ENCODE peak calls at places on chromosomes 3 and 15, in six cellular contexts. V, E, G, N, C and D are unnamed samples.

GRCh38 chr3:98817546-98817945 is 54.4 kb downstream of the ST3GAL6 start:
- DNase-seq in C (no peak), N (peak), V (no peak), E (peak), G (peak), D (no peak)

GRCh38 chr3:189664311-189664710 is 33.1 kb downstream of the TP63 start:
- DNase-seq in G (no peak), C (no peak), V (no peak), E (no peak), N (no peak), D (no peak)

GRCh38 chr15:87959080-87959479 is 297.5 kb downstream of the NTRK3 start:
- DNase-seq in G (no peak), V (no peak), N (peak), E (no peak), C (no peak), D (no peak)

GRCh38 chr3:105118905-105119304 is 247.8 kb upstream of the ALCAM start:
- DNase-seq in V (no peak), C (no peak), E (no peak), N (no peak), G (no peak), D (no peak)

GRCh38 chr15:29854413-29854812 is 32.1 kb upstream of the TJP1 start:
- DNase-seq in G (no peak), V (no peak), N (no peak), E (no peak), C (no peak), D (no peak)

GRCh38 chr3:192487032-192487431 is 240.3 kb downstream of the FGF12 start:
- DNase-seq in C (no peak), N (no peak), G (no peak), V (no peak), E (no peak), D (no peak)

GRCh38 chr3:73586190-73586589 is 38.6 kb downstream of the PDZRN3 start:
- DNase-seq in G (no peak), C (no peak), E (no peak), N (no peak), V (no peak), D (no peak)

GRCh38 chr3:119570229-119570628 is 9.1 kb upstream of the ADPRH start:
- DNase-seq in C (no peak), E (no peak), N (no peak), G (no peak), V (no peak), D (no peak)

GRCh38 chr3:195440379-195440778 is 2.4 kb downstream of the ACAP2 start:
- DNase-seq in V (no peak), E (no peak), G (no peak), C (no peak), N (no peak), D (no peak)

GRCh38 chr15:89533861-89534544 is 37.6 kb upstream of the RHCG start:
- DNase-seq in E (no peak), C (no peak), N (no peak), V (no peak), G (no peak), D (no peak)

GRCh38 chr3:136819784-136820640 is 1.1 kb downstream of the SLC35G2 start:
- DNase-seq in G (peak), V (no peak), E (peak), N (peak), C (no peak), D (no peak)

DNA sequence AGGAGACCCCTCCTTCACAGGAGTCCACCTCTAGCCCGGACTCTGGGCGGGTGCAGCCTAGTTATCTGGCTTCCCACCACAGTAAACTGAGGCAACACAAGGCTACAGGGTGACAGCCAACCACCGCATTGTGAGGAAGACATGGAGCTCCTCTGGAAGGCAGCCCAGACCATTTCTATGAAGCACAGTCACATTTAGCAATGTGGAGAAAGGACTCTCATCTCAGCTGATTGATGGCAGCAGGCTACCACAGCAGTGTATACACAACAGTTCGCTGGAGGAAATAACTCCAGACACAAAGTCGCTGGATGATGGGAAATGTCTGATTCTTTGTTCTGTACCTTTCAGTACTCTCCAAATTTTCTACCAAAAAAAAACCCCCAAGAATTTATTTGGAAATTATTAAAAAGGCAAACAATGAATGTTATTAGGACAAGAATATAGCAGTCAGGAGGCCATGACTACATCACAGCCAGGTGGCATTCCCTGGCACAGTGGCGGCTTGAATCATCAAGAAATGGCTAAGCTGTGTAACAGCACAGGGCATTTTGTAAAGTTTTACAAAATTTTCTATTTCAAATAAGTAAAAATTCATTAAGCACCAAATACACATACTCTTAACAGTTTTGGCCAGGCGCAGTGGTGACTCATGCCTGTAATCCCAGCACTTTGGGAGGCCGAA is 40.1 kb downstream of the FAN1 start:
- DNase-seq in V (no peak), E (no peak), C (no peak), N (no peak), G (no peak), D (no peak)
- TF ChIP-seq TAF1 in V (no peak), E (no peak), C (no peak), N (no peak), G (no peak), D (no peak)

DNA sequence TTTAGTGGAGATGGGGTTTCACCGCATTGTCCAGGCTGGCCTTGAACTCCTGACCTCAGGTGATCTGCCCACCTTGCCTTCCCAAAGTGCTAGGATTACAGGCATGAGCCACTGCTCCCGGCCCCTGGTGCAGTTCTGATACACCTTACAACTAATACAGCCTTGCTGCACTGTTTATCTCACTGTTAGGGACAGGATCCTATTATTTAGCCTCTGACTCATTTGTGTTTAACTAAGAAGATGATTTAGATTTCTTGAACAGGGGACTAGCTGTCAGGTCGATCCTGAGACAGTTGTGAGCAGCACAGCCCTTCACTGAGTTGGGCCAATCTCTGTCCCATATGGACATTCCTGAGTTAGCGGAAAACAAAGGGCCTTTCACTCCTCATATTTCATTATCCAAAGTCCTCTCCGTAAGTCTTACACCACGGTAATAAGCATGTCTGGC is 19.2 kb downstream of the GYG1 start:
- DNase-seq in G (peak), E (no peak), V (no peak), N (no peak), C (no peak), D (no peak)
- TF ChIP-seq POLR2A in G (no peak), E (no peak), V (no peak), N (no peak), C (no peak), D (no peak)

DNA sequence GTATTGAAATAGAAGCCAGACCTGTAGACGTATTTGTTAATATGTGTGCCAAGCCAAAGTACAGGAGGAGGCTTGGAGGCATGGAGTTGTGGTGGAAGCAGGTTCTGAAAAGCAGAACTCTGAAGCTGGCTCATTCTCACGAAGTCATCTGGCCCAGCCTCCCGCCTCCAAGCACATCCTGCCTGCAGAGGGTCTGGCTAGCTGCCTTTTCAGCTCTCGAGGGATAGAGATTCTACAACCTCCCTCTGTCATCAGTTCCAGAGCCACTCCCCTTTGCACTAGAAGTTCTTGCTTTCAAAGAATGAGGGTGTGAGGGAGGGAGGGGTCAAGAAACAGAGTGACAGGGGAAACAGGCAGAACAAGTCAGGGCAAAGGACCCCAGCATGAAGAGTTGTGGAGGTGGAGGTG is 95.2 kb downstream of the SLC49A4 start:
- DNase-seq in V (peak), G (no peak), E (no peak), C (peak), N (no peak), D (no peak)
- TF ChIP-seq TAF1 in V (no peak), G (no peak), E (no peak), C (no peak), N (no peak), D (no peak)

DNA sequence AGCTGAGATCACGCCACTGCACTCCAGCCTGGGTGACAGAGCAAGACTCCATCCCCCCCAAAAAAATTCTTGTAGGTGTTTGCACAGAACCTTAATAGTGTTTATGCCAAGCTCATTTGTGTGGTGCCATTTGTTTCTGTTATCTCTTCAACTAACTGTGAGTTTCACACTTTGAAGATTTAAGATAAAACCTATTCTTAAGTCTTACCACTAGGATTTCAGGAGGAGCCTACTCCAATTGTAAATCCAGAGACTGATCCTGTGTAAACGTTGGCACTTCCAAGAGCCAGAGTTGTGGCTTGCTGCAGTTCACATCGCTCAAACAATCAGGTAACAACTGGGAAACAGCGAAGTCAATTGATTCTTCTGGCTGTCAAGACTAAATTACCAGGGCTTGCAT is 242.4 kb upstream of the SATB1 start:
- DNase-seq in C (no peak), G (no peak), N (no peak), E (no peak), V (no peak), D (no peak)
- TF ChIP-seq POLR2A in C (no peak), G (no peak), N (no peak), E (no peak), V (no peak), D (no peak)

GRCh38 chr3:184164648-184165330 is 9.6 kb downstream of the DVL3 start:
- DNase-seq in V (no peak), G (no peak), N (no peak), E (no peak), C (no peak), D (no peak)

GRCh38 chr3:184157206-184157605 is 2.0 kb downstream of the DVL3 start:
- DNase-seq in C (no peak), V (no peak), E (no peak), N (peak), G (no peak), D (no peak)

GRCh38 chr3:184156522-184156955 is 1.4 kb downstream of the DVL3 start:
- DNase-seq in V (no peak), C (no peak), N (peak), G (peak), E (no peak), D (no peak)

GRCh38 chr3:184158394-184158793 is 3.2 kb downstream of the DVL3 start:
- DNase-seq in C (no peak), V (no peak), E (no peak), G (no peak), N (no peak), D (no peak)

GRCh38 chr3:184160456-184160855 is 5.3 kb downstream of the DVL3 start:
- DNase-seq in C (no peak), V (no peak), N (peak), G (no peak), E (peak), D (no peak)
- TF ChIP-seq TAF1 in C (no peak), V (no peak), N (no peak), G (no peak), E (no peak), D (no peak)

GRCh38 chr15:57018151-57018550 is 99.7 kb downstream of the TCF12 start:
- DNase-seq in N (no peak), E (no peak), C (no peak), V (no peak), G (no peak), D (no peak)

GRCh38 chr15:57015897-57016296 is 97.5 kb downstream of the TCF12 start:
- DNase-seq in V (no peak), C (no peak), E (no peak), G (peak), N (no peak), D (no peak)

GRCh38 chr15:57015360-57015759 is 96.9 kb downstream of the TCF12 start:
- DNase-seq in G (no peak), E (no peak), N (no peak), C (no peak), V (no peak), D (no peak)

GRCh38 chr15:57017024-57017423 is 98.6 kb downstream of the TCF12 start:
- DNase-seq in E (no peak), C (no peak), N (peak), G (peak), V (no peak), D (no peak)

GRCh38 chr15:57019496-57020160 is 101.2 kb downstream of the TCF12 start:
- DNase-seq in G (no peak), N (peak), V (no peak), E (no peak), C (no peak), D (no peak)
- TF ChIP-seq POLR2A in G (no peak), N (no peak), V (no peak), E (no peak), C (no peak), D (no peak)

GRCh38 chr3:9194509-9195184 is 54.8 kb downstream of the SRGAP3 start:
- DNase-seq in E (no peak), V (no peak), G (no peak), C (no peak), N (no peak), D (no peak)
- TF ChIP-seq TAF1 in E (no peak), V (no peak), G (no peak), C (no peak), N (no peak), D (no peak)

DNA sequence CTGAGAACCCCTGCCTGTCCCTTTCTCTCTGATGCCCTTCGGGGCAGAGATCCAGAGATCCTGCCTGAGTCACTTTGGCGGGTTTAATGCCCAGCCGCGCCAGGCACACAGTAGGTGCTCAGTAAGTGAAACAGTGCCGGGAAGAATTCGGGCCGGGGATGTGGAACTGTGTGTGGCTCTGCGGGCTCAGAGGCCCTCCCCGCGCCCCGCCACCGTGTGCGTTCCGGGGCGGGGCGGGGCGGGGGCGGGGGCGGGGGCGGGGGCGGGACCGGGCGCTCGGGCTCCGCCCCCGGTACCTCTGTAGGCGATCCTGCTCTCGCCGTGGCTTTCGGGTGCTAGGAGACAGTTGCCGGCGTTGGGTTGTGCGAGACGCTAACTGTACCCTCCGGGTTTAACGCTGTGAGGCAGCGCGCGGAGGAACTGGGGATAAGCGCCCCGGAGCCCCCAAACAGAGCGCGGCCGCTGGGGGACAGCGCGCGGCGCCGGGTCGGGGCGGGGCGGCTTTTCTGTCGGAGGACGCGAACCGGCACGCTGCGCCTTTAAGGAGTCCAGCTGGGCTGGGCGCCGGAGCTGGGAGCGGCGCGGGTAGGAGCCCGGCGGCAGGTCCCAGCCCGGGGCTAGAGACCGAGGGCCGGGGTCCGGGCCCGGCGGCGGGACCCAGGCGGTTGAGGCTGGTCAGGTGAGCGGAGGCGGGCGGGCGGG is at the start of gene ABHD6:
- DNase-seq in N (peak), G (peak), V (no peak), C (no peak), E (peak), D (peak)
- TF ChIP-seq POLR2A in N (no peak), G (peak), V (peak), C (no peak), E (no peak), D (no peak)